ENCODE peak calls at places on chromosomes 1 and 21, in four cellular contexts. Z is PC-3, Q is stomach, P is PC-9. Y is an unnamed sample.

GRCh38 chr1:109914587-109915240 is 4.1 kb downstream of the CSF1 start:
- DNase-seq in Z (no peak), Q (no peak), P (no peak), Y (no peak)

GRCh38 chr1:57623791-57624538 is 200.1 kb upstream of the DAB1 start:
- DNase-seq in Z (no peak), Q (no peak), P (no peak), Y (no peak)

GRCh38 chr1:86504130-86504479 is 35.4 kb downstream of the CLCA1 start:
- DNase-seq in Z (no peak), Q (no peak), P (no peak), Y (no peak)

GRCh38 chr1:43383449-43383848 is 6.2 kb downstream of the MED8 start:
- DNase-seq in Z (peak), Q (no peak), P (no peak), Y (no peak)

GRCh38 chr1:116711061-116711582 is 43.1 kb upstream of the CD2 start:
- DNase-seq in Z (peak), Q (no peak), P (peak), Y (no peak)

GRCh38 chr1:114339379-114339778 is 171.6 kb downstream of the TRIM33 start:
- DNase-seq in Z (no peak), Q (no peak), P (no peak), Y (no peak)

GRCh38 chr1:6490181-6491075 is 1.0 kb downstream of the PLEKHG5 start:
- DNase-seq in Z (peak), Q (peak), P (peak), Y (peak)

GRCh38 chr1:208791458-208791857 is 547.3 kb upstream of the PLXNA2 start:
- DNase-seq in Z (peak), Q (no peak), P (no peak), Y (no peak)

GRCh38 chr1:54380285-54380882 is 25.8 kb downstream of the SSBP3 start:
- DNase-seq in Z (no peak), Q (no peak), P (no peak), Y (no peak)

GRCh38 chr1:116066868-116067563 is 44.2 kb upstream of the MAB21L3 start:
- DNase-seq in Z (no peak), Q (no peak), P (no peak), Y (no peak)

GRCh38 chr1:207020709-207021107 is 11.8 kb downstream of the C1orf116 start:
- DNase-seq in Z (peak), Q (no peak), P (no peak), Y (no peak)

GRCh38 chr1:77281491-77282186 is at the start of gene AK5:
- DNase-seq in Z (peak), Q (peak), P (no peak), Y (no peak)

GRCh38 chr21:46675595-46676280 is 40.3 kb downstream of the PRMT2 start:
- DNase-seq in Z (no peak), Q (no peak), P (no peak), Y (no peak)

GRCh38 chr21:36696640-36697472 is 2.1 kb upstream of the SIM2 start:
- DNase-seq in Z (no peak), Q (no peak), P (no peak), Y (no peak)

GRCh38 chr1:95041491-95042165 is 31.1 kb downstream of the ALG14 start:
- DNase-seq in Z (peak), Q (peak), P (peak), Y (peak)

GRCh38 chr1:234925440-234926251 is 203.0 kb downstream of the TOMM20 start:
- DNase-seq in Z (peak), Q (no peak), P (peak), Y (peak)

GRCh38 chr1:53557369-53557768 is 98.2 kb downstream of the DMRTB1 start:
- DNase-seq in Z (no peak), Q (no peak), P (no peak), Y (no peak)

GRCh38 chr1:53321776-53322602 is 5.9 kb downstream of the LRP8 start:
- DNase-seq in Z (no peak), Q (no peak), P (no peak), Y (no peak)

GRCh38 chr1:89633745-89634625 is 1.1 kb downstream of the LRRC8C start:
- DNase-seq in Z (peak), Q (no peak), P (no peak), Y (no peak)

GRCh38 chr1:234525156-234525774 is 46.3 kb upstream of the TARBP1 start:
- DNase-seq in Z (no peak), Q (no peak), P (no peak), Y (no peak)

GRCh38 chr1:21852282-21853129 is 40.4 kb downstream of the LDLRAD2 start:
- DNase-seq in Z (no peak), Q (no peak), P (no peak), Y (no peak)

GRCh38 chr1:195804547-195804946 is 803.7 kb downstream of the KCNT2 start:
- DNase-seq in Z (peak), Q (no peak), P (no peak), Y (no peak)

GRCh38 chr21:44869860-44870747 is 3.4 kb downstream of the PTTG1IP start:
- DNase-seq in Z (peak), Q (peak), P (peak), Y (no peak)

DNA sequence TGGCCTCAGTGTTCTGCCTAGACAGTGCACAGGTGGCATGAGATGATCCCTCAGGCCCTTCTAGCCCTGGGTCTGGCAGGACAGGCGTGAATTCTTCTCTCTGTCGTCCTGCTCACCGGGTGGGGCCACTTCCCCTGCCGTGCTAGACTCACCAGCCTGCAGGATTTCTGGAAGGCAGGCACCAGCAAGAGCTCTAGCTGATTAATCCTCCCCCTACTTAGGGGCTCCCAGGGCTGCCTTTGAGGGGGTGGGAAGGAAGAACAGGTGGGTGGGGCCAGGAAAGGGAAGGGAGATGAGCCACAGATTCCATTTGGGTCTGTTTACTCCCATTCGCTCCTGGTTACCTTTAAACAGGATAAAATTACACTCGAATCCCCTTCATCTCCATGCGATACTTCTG is 665.3 kb downstream of the PTPRU start:
- DNase-seq in Z (no peak), Q (no peak), P (no peak), Y (no peak)
- H3K27ac ChIP-seq in Z (no peak), Q (no peak), P (no peak), Y (no peak)

GRCh38 chr1:201305815-201306214 is 22.5 kb downstream of the PKP1 start:
- DNase-seq in Z (no peak), Q (no peak), P (no peak), Y (no peak)
- H3K27ac ChIP-seq in Z (peak), Q (no peak), P (no peak), Y (peak)

DNA sequence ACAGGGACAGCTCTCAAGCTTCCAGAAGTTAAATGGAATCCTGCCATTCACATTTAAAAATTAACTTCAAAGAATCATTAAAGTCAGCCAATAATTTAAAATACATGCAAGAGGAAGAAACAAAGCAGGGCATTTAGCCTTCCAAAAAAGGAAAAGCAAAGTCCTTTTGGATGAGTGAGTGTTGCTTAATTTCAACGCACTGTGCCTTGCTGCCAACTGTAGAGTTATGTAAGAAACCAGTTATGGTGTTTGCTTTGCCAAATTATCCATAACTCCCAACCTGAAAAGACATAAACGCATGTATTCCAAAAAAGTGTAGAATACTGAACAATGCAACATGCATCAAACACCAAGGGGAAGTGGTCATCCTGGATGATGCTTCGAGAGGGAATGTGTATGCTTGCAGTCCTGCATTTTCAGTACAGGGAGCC is 16.1 kb upstream of the KCNE1 start:
- DNase-seq in Z (no peak), Q (no peak), P (no peak), Y (no peak)
- H3K27ac ChIP-seq in Z (no peak), Q (peak), P (no peak), Y (no peak)

GRCh38 chr1:193753038-193753756 is 566.8 kb upstream of the B3GALT2 start:
- DNase-seq in Z (no peak), Q (no peak), P (no peak), Y (no peak)
- H3K27ac ChIP-seq in Z (no peak), Q (no peak), P (no peak), Y (no peak)

Y was measured in epithelial cell of prostate.